ENCODE peak calls at places on chromosomes 11 and 22, in four cellular contexts. One of them, this sample, is unnamed. For H3K36me3, the result is how much of the 10 kb centered on the place peaks cover.

GRCh38 chr11:75474240-75474639 is 41.2 kb upstream of the KLHL35 start:
- DNase-seq in mammary epithelial cell: no peak
- DNase-seq in hepatocyte: no peak
- DNase-seq in fibroblast of lung: peak
- DNase-seq in this sample: no peak

GRCh38 chr11:125061237-125061636 is 1.9 kb upstream of the SLC37A2 start:
- DNase-seq in mammary epithelial cell: no peak
- DNase-seq in hepatocyte: no peak
- DNase-seq in fibroblast of lung: no peak
- DNase-seq in this sample: no peak

GRCh38 chr22:19105867-19106802 is 16.1 kb downstream of the DGCR2 start:
- DNase-seq in mammary epithelial cell: peak
- DNase-seq in hepatocyte: no peak
- DNase-seq in fibroblast of lung: no peak
- DNase-seq in this sample: peak

GRCh38 chr22:42500836-42501179 is 18.8 kb downstream of the RRP7A start:
- DNase-seq in mammary epithelial cell: no peak
- DNase-seq in hepatocyte: no peak
- DNase-seq in fibroblast of lung: no peak
- DNase-seq in this sample: no peak

GRCh38 chr11:111419641-111420327 is 40.7 kb upstream of the POU2AF1 start:
- DNase-seq in mammary epithelial cell: no peak
- DNase-seq in hepatocyte: no peak
- DNase-seq in fibroblast of lung: no peak
- DNase-seq in this sample: no peak

GRCh38 chr11:13343931-13344717 is 66.5 kb downstream of the BMAL1 start:
- DNase-seq in mammary epithelial cell: peak
- DNase-seq in hepatocyte: peak
- DNase-seq in fibroblast of lung: peak
- DNase-seq in this sample: peak

GRCh38 chr11:128889657-128890213 is 1.4 kb upstream of the KCNJ5 start:
- DNase-seq in mammary epithelial cell: no peak
- DNase-seq in hepatocyte: no peak
- DNase-seq in fibroblast of lung: no peak
- DNase-seq in this sample: no peak

GRCh38 chr11:2527621-2528291 is 82.9 kb downstream of the KCNQ1 start:
- DNase-seq in mammary epithelial cell: no peak
- DNase-seq in hepatocyte: no peak
- DNase-seq in fibroblast of lung: no peak
- DNase-seq in this sample: no peak

DNA sequence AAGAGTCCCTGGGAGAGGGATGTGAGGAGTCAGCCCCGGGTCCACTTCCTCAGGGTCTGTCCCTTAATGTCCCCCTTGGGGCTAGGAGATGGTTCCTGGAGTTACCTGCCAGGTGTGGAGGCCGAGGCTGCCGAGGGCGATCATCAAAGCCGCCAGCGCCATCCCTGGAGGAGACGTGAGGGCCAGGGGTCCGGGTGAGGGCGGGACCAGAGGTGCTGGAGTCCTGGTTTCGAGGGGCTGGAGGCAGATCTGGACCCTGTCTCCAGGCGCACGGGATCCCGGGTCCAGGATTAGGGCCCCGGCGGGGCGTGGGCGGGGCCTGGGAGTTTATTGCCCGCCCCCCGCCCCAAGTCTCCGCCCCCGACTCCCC is at the start of gene ART5:
- DNase-seq in mammary epithelial cell: no peak
- DNase-seq in hepatocyte: no peak
- DNase-seq in fibroblast of lung: no peak
- DNase-seq in this sample: no peak
- H3K36me3 ChIP-seq in mammary epithelial cell: under half
- H3K36me3 ChIP-seq in hepatocyte: under half
- H3K36me3 ChIP-seq in fibroblast of lung: under half
- H3K36me3 ChIP-seq in this sample: under half

GRCh38 chr11:88415495-88415894 is 78.0 kb upstream of the CTSC start:
- DNase-seq in mammary epithelial cell: no peak
- DNase-seq in hepatocyte: no peak
- DNase-seq in fibroblast of lung: no peak
- DNase-seq in this sample: no peak
- H3K4me2 ChIP-seq in mammary epithelial cell: peak
- H3K4me2 ChIP-seq in hepatocyte: no peak
- H3K4me2 ChIP-seq in fibroblast of lung: no peak
- H3K4me2 ChIP-seq in this sample: peak

DNA sequence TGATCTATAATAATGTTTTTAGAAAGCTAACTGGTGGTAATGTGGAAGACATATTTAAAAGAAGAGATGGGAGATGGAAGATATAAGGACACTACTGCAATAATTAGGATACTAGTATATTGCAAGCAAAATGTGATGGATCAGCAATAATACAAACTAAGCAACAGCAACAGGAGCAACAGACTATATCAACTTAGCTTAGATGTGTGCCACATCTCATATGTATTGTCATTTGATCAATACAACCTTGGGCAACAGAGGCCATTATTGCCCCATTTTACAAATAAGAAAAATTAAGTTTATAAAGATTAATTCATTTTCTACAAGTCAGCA is 4.2 kb downstream of the FCHSD2 start:
- DNase-seq in mammary epithelial cell: no peak
- DNase-seq in hepatocyte: no peak
- DNase-seq in fibroblast of lung: no peak
- DNase-seq in this sample: no peak
- H3K36me3 ChIP-seq in mammary epithelial cell: under half
- H3K36me3 ChIP-seq in hepatocyte: under half
- H3K36me3 ChIP-seq in fibroblast of lung: under half
- H3K36me3 ChIP-seq in this sample: under half

GRCh38 chr11:126406368-126406767 is 50.9 kb downstream of the ST3GAL4 start:
- DNase-seq in mammary epithelial cell: no peak
- DNase-seq in hepatocyte: no peak
- DNase-seq in fibroblast of lung: no peak
- DNase-seq in this sample: no peak
- H3K4me2 ChIP-seq in mammary epithelial cell: no peak
- H3K4me2 ChIP-seq in hepatocyte: no peak
- H3K4me2 ChIP-seq in fibroblast of lung: no peak
- H3K4me2 ChIP-seq in this sample: peak

GRCh38 chr11:66495401-66495844 is 15.0 kb upstream of the BBS1 start:
- DNase-seq in mammary epithelial cell: no peak
- DNase-seq in hepatocyte: no peak
- DNase-seq in fibroblast of lung: no peak
- DNase-seq in this sample: peak
- H3K36me3 ChIP-seq in mammary epithelial cell: under half
- H3K36me3 ChIP-seq in hepatocyte: under half
- H3K36me3 ChIP-seq in fibroblast of lung: under half
- H3K36me3 ChIP-seq in this sample: under half

GRCh38 chr11:11241284-11241683 is 111.8 kb downstream of the CSNK2A3 start:
- DNase-seq in mammary epithelial cell: no peak
- DNase-seq in hepatocyte: no peak
- DNase-seq in fibroblast of lung: no peak
- DNase-seq in this sample: no peak

GRCh38 chr11:11246166-11246565 is 106.9 kb downstream of the CSNK2A3 start:
- DNase-seq in mammary epithelial cell: no peak
- DNase-seq in hepatocyte: no peak
- DNase-seq in fibroblast of lung: no peak
- DNase-seq in this sample: no peak

GRCh38 chr11:11244470-11245080 is 108.5 kb downstream of the CSNK2A3 start:
- DNase-seq in mammary epithelial cell: no peak
- DNase-seq in hepatocyte: no peak
- DNase-seq in fibroblast of lung: no peak
- DNase-seq in this sample: no peak

GRCh38 chr11:11243258-11243789 is 109.7 kb downstream of the CSNK2A3 start:
- DNase-seq in mammary epithelial cell: no peak
- DNase-seq in hepatocyte: peak
- DNase-seq in fibroblast of lung: no peak
- DNase-seq in this sample: no peak

DNA sequence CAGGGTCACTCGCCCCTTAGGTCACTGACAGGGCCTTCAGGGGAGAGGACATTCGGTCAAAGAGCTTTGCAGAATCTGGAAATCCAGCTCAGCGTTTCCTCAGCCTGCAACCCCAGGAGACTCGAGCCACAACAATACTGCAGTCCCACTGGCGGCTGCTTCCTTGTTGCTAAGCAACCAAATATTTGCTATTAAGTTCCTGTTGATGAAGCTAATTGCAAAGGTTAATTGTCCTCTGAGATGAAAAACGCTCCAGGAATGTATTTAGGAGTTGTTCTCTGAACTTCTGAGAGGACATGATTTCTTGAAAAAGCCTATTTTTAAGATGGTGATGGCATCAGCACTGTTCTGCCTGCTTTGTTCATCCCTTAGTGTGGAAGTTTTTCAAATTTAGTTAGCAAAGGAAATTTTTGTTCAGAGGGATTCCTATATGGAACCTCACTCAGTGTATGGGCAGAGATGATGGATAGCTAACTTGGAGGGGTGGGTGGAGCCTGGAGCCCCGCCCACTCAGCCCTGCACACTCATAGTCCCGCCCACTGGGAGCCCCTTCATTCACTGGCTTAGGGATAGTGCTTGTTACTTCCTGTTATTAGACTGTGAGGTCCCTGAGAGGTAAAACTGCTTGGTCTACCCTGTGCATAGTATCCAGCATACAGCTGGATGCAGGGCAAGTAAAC is 109.1 kb downstream of the CSNK2A3 start:
- DNase-seq in mammary epithelial cell: peak
- DNase-seq in hepatocyte: peak
- DNase-seq in fibroblast of lung: no peak
- DNase-seq in this sample: no peak
- H3K4me2 ChIP-seq in mammary epithelial cell: no peak
- H3K4me2 ChIP-seq in hepatocyte: no peak
- H3K4me2 ChIP-seq in fibroblast of lung: peak
- H3K4me2 ChIP-seq in this sample: no peak

GRCh38 chr11:18495268-18495667 is 31.5 kb downstream of the TSG101 start:
- DNase-seq in mammary epithelial cell: no peak
- DNase-seq in hepatocyte: no peak
- DNase-seq in fibroblast of lung: no peak
- DNase-seq in this sample: no peak
- H3K36me3 ChIP-seq in mammary epithelial cell: under half
- H3K36me3 ChIP-seq in hepatocyte: under half
- H3K36me3 ChIP-seq in fibroblast of lung: under half
- H3K36me3 ChIP-seq in this sample: under half

GRCh38 chr11:121086866-121087265 is 14.2 kb upstream of the TECTA start:
- DNase-seq in mammary epithelial cell: no peak
- DNase-seq in hepatocyte: no peak
- DNase-seq in fibroblast of lung: peak
- DNase-seq in this sample: peak
- H3K4me2 ChIP-seq in mammary epithelial cell: no peak
- H3K4me2 ChIP-seq in hepatocyte: no peak
- H3K4me2 ChIP-seq in fibroblast of lung: no peak
- H3K4me2 ChIP-seq in this sample: no peak